ENCODE peak calls at places on chromosome 9, in ten cellular contexts. O, C, Z, D, I, F, G, Q, M and S are unnamed samples.

GRCh38 chr9:137415451-137415850 is 7.5 kb downstream of the EXD3 start:
- DNase-seq in I (no peak), O (no peak), C (no peak), M (no peak), F (no peak), Q (no peak), D (no peak), Z (no peak), G (no peak), S (no peak)

GRCh38 chr9:110370316-110370715 is 32.7 kb upstream of the TXNDC8 start:
- DNase-seq in O (peak), Z (no peak), Q (no peak), F (no peak), G (no peak), M (no peak), I (no peak), C (no peak), D (no peak), S (no peak)

GRCh38 chr9:134390537-134390936 is 64.3 kb downstream of the RXRA start:
- DNase-seq in G (no peak), C (no peak), O (no peak), I (no peak), Z (no peak), D (no peak), M (peak), Q (peak), F (peak), S (peak)

GRCh38 chr9:105117111-105117682 is 127.3 kb upstream of the SLC44A1 start:
- DNase-seq in M (no peak), C (no peak), I (no peak), G (no peak), D (no peak), F (no peak), Q (no peak), O (no peak), Z (no peak), S (no peak)

GRCh38 chr9:33878691-33879366 is 61.9 kb downstream of the UBE2R2 start:
- DNase-seq in Q (no peak), F (no peak), O (no peak), I (no peak), M (no peak), C (no peak), Z (no peak), D (no peak), G (no peak), S (no peak)

GRCh38 chr9:37984278-37984671 is 80.3 kb upstream of the SLC25A51 start:
- DNase-seq in M (no peak), C (no peak), Q (no peak), F (no peak), G (no peak), Z (no peak), I (no peak), O (no peak), D (no peak), S (no peak)

GRCh38 chr9:124708070-124708469 is 63.0 kb downstream of the NR6A1 start:
- DNase-seq in O (no peak), I (no peak), M (no peak), Q (no peak), D (no peak), G (no peak), F (no peak), Z (no peak), C (no peak), S (no peak)

GRCh38 chr9:122134822-122135528 is 24.6 kb downstream of the NDUFA8 start:
- DNase-seq in F (no peak), O (no peak), D (no peak), C (no peak), Z (no peak), Q (no peak), G (no peak), I (no peak), M (no peak), S (no peak)

GRCh38 chr9:129323376-129323998 is 145.4 kb upstream of the IER5L start:
- DNase-seq in M (no peak), D (no peak), Q (no peak), Z (no peak), O (no peak), I (no peak), G (no peak), C (no peak), F (no peak), S (no peak)

GRCh38 chr9:131754846-131755245 is 15.0 kb upstream of the RAPGEF1 start:
- DNase-seq in Z (no peak), F (no peak), M (no peak), C (no peak), G (no peak), I (no peak), O (no peak), D (no peak), Q (no peak), S (no peak)

GRCh38 chr9:109751253-109751652 is 28.7 kb upstream of the PALM2AKAP2 start:
- DNase-seq in O (no peak), C (no peak), M (no peak), G (no peak), I (no peak), Q (no peak), F (no peak), D (no peak), Z (peak), S (no peak)

GRCh38 chr9:137286980-137287383 is 9.5 kb downstream of the TOR4A start:
- DNase-seq in C (no peak), M (no peak), I (peak), Q (no peak), O (peak), Z (peak), D (no peak), G (peak), F (no peak), S (peak)

GRCh38 chr9:85056203-85056572 is 386.7 kb downstream of the NTRK2 start:
- DNase-seq in I (no peak), O (no peak), M (no peak), G (no peak), D (no peak), F (no peak), C (no peak), Z (no peak), Q (no peak), S (no peak)

GRCh38 chr9:70438341-70438924 is 24.0 kb upstream of the KLF9 start:
- DNase-seq in G (no peak), O (peak), C (peak), Q (no peak), M (no peak), D (no peak), Z (no peak), I (no peak), F (peak), S (no peak)

GRCh38 chr9:120890415-120891254 is 13.6 kb upstream of the PHF19 start:
- DNase-seq in M (peak), O (no peak), Q (peak), C (no peak), D (no peak), G (no peak), Z (no peak), F (peak), I (no peak), S (peak)